ENCODE peak calls at places on chromosomes 11 and 22, in four cellular contexts. Q is CD4-positive, CD25-positive, alpha-beta regulatory T cell; C is suprapubic skin; N is tibial nerve. H is an unnamed sample.

GRCh38 chr22:50314455-50315288 is 7.2 kb upstream of the PLXNB2 start:
- DNase-seq in Q (peak; percentile 34), N (no peak), C (peak; percentile 74), H (peak; percentile 89)

GRCh38 chr22:18927020-18927419 is 9.1 kb downstream of the PRODH start:
- DNase-seq in N (no peak), Q (no peak), C (no peak), H (no peak)

GRCh38 chr11:106152013-106152412 is 74.6 kb downstream of the AASDHPPT start:
- DNase-seq in N (no peak), C (no peak), Q (no peak), H (no peak)

GRCh38 chr11:64999478-64999877 is 2.7 kb upstream of the BATF2 start:
- DNase-seq in C (no peak), N (no peak), Q (no peak), H (peak; percentile 64)

GRCh38 chr11:2766166-2766565 is 66.4 kb upstream of the KCNQ1OT1 start:
- DNase-seq in Q (no peak), C (peak; percentile 38), N (no peak), H (no peak)

GRCh38 chr11:132586801-132587200 is 945.5 kb downstream of the OPCML start:
- DNase-seq in C (no peak), N (no peak), Q (no peak), H (no peak)

GRCh38 chr22:30406400-30406799 is 9.6 kb downstream of the SEC14L2 start:
- DNase-seq in N (no peak), C (no peak), Q (no peak), H (no peak)

GRCh38 chr11:19995131-19995530 is 165.1 kb downstream of the DBX1 start:
- DNase-seq in Q (no peak), N (no peak), C (no peak), H (no peak)

GRCh38 chr11:77557553-77557952 is 32.2 kb upstream of the AQP11 start:
- DNase-seq in N (no peak), C (no peak), Q (no peak), H (no peak)

GRCh38 chr22:25183959-25184619 is 15.6 kb upstream of the CRYBB3 start:
- DNase-seq in Q (no peak), C (no peak), N (no peak), H (no peak)

GRCh38 chr11:58060939-58061672 is 30.4 kb downstream of the OR6Q1 start:
- DNase-seq in C (no peak), Q (no peak), N (no peak), H (no peak)

GRCh38 chr22:38513063-38513462 is 7.0 kb upstream of the DDX17 start:
- DNase-seq in C (no peak), N (no peak), Q (no peak), H (peak; percentile 28)

GRCh38 chr11:35262735-35263134 is 123.8 kb downstream of the CD44 start:
- DNase-seq in Q (no peak), N (no peak), C (no peak), H (no peak)

GRCh38 chr22:36386351-36386899 is 1.3 kb downstream of the MYH9 start:
- DNase-seq in C (no peak), N (no peak), Q (peak; percentile 39), H (peak; percentile 69)

GRCh38 chr11:89442801-89443200 is 48.4 kb downstream of the NOX4 start:
- DNase-seq in N (no peak), Q (no peak), C (no peak), H (no peak)

GRCh38 chr11:2375964-2376551 is 1.1 kb upstream of the CD81 start:
- DNase-seq in C (peak; percentile 64), Q (no peak), N (no peak), H (no peak)

GRCh38 chr11:46278387-46279173 is 1.1 kb downstream of the CREB3L1 start:
- DNase-seq in C (no peak), Q (no peak), N (no peak), H (peak; percentile 79)

GRCh38 chr11:45850446-45850845 is 3.2 kb downstream of the CRY2 start:
- DNase-seq in N (no peak), Q (no peak), C (no peak), H (no peak)

DNA sequence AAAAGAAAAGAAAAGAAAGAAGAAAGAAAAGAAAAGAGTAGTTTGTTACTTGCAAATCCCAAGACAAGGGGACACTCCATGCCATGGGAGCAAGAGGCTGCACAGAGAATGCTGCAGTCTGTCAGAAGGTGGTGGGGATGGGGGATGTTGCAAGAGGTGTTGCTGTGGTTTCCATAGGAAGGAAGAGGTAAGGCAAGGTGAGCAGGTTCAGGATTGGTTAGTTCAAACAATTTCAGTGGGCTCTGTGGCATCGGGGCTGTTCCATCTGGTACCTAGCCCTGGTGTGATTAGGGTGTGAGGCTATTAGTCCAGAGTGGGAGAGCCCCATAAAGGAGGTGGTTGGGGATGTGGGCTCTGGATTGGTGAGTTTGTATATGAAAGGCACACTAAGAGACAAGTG is 172.7 kb downstream of the BCR start:
- DNase-seq in C (no peak), Q (no peak), N (no peak), H (no peak)
- H3K4me1 ChIP-seq in C (no peaks in the 10 kb centered on the region), Q (no peaks in the 10 kb centered on the region), N (no peaks in the 10 kb centered on the region), H (no peaks in the 10 kb centered on the region)

DNA sequence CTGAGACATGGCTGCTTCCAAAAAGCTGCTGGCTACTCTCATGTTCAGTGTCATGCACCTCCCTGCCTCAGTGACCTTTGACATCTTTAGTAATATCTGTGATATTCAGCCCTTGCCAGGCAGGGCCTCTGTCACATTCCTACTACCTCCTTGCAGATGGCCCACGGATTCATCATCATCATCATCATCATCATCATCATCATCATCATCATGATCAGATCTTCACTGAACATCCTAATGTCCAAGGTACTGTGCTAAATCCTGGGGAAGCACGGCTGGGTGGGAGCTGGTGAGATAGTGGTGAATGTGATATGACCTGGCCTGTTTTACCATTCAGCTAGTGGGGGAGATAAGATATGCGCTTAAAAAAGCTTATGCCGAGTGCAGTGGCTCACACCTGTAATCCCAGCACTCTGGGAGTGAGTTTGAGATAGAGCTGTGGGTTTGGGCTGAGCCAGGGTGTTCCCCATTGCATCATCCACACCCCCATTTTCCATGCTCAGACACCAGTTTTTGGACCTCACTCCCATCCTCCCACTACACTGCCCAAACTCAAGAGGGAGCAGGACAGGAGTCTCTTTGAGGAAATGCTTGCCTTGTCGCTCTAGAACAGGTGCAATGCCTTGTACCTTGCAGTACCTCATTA is 17.1 kb upstream of the TMPRSS13 start:
- DNase-seq in Q (no peak), N (no peak), C (no peak), H (no peak)
- H3K4me1 ChIP-seq in Q (peaks cover 59% of the 10 kb centered on the region), N (no peaks in the 10 kb centered on the region), C (peaks cover 7% of the 10 kb centered on the region), H (no peaks in the 10 kb centered on the region)

GRCh38 chr11:118606157-118606843 is 1.1 kb upstream of the PHLDB1 start:
- DNase-seq in Q (no peak), C (peak; percentile 57), N (no peak), H (no peak)
- H3K4me1 ChIP-seq in Q (peaks cover 39% of the 10 kb centered on the region), C (peaks cover 79% of the 10 kb centered on the region), N (no peaks in the 10 kb centered on the region), H (peaks cover 40% of the 10 kb centered on the region)

GRCh38 chr22:42950281-42950680 is 64.7 kb downstream of the PACSIN2 start:
- DNase-seq in N (no peak), C (peak; percentile 35), Q (no peak), H (no peak)

GRCh38 chr22:42947211-42947990 is 67.5 kb downstream of the PACSIN2 start:
- DNase-seq in Q (no peak), N (no peak), C (peak; percentile 70), H (no peak)

GRCh38 chr22:42951093-42951710 is 63.7 kb downstream of the PACSIN2 start:
- DNase-seq in C (peak; percentile 53), Q (no peak), N (no peak), H (no peak)

GRCh38 chr22:42948205-42948804 is 66.6 kb downstream of the PACSIN2 start:
- DNase-seq in Q (no peak), N (no peak), C (no peak), H (no peak)

DNA sequence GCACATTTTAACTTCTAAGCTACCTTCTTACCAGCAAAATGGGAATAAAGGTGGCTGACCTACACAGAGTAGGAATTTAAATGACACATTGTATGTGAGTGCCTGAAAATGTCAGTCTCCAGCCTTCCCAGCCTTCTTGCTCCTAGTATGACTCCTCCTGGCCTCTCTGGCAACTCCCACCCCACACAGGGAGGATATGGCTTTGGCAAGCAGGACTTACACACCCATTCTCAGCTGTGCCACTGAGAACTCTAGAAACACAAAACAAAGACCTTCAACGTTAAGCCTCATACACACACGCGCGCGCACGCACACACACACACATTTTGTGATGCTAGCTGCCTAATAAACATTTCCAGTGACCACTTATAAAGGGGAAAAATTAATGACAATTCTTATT is 65.8 kb downstream of the PACSIN2 start:
- DNase-seq in C (peak; percentile 82), Q (no peak), N (no peak), H (no peak)
- H3K4me1 ChIP-seq in C (peaks cover 58% of the 10 kb centered on the region), Q (peaks cover 20% of the 10 kb centered on the region), N (no peaks in the 10 kb centered on the region), H (peaks cover 65% of the 10 kb centered on the region)

GRCh38 chr11:108394744-108395284 is 72.5 kb downstream of the C11orf65 start:
- DNase-seq in Q (no peak), C (no peak), N (no peak), H (no peak)
- H3K4me1 ChIP-seq in Q (no peaks in the 10 kb centered on the region), C (no peaks in the 10 kb centered on the region), N (no peaks in the 10 kb centered on the region), H (no peaks in the 10 kb centered on the region)

GRCh38 chr22:46068908-46069481 is 81.3 kb upstream of the PPARA start:
- DNase-seq in N (no peak), C (peak; percentile 66), Q (no peak), H (peak; percentile 36)
- H3K4me1 ChIP-seq in N (no peaks in the 10 kb centered on the region), C (peaks cover 48% of the 10 kb centered on the region), Q (peaks cover 24% of the 10 kb centered on the region), H (peaks cover 55% of the 10 kb centered on the region)

GRCh38 chr11:12198261-12198925 is 88.0 kb downstream of the MICAL2 start:
- DNase-seq in N (no peak), C (no peak), Q (no peak), H (no peak)
- H3K4me1 ChIP-seq in N (no peaks in the 10 kb centered on the region), C (peaks cover 18% of the 10 kb centered on the region), Q (peaks cover 63% of the 10 kb centered on the region), H (peaks cover 9% of the 10 kb centered on the region)

GRCh38 chr22:17729561-17729960 is 44.7 kb downstream of the BID start:
- DNase-seq in N (no peak), Q (no peak), C (no peak), H (no peak)

GRCh38 chr22:17728786-17729185 is 45.5 kb downstream of the BID start:
- DNase-seq in N (no peak), Q (no peak), C (no peak), H (no peak)

GRCh38 chr22:17733484-17733883 is 40.8 kb downstream of the BID start:
- DNase-seq in C (no peak), N (no peak), Q (no peak), H (no peak)

GRCh38 chr22:17734197-17734596 is 40.1 kb downstream of the BID start:
- DNase-seq in C (no peak), N (no peak), Q (no peak), H (no peak)

DNA sequence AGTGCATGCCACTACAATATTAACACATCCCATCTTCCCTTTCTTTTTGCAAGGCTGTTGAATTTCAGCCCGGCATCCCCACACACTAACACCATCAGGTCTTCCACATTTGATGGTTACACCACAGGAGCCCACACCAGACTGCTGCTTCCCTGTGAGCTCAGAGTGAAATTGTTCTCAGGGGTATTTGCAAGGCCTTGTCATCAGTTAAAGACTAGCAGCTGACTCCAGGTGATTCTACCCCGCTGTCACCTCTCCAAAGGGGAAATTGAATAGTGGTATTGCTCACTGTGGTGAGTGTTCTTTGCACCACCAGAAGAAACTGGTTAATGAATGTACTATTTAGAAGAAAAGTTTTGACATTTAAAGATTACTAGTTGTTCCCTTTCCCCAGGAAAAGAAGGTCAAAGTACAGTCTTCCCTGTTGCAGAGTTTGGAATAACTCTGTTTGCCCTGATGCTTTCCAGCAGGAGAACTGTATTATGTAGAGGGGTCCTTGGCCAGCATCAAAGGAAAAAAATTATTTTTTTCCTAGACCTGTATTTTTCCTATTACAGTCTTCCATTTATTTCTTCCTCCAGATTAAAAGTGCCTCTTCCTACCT is 41.9 kb downstream of the BID start:
- DNase-seq in Q (no peak), C (no peak), N (no peak), H (no peak)
- H3K4me1 ChIP-seq in Q (peaks cover 5% of the 10 kb centered on the region), C (no peaks in the 10 kb centered on the region), N (no peaks in the 10 kb centered on the region), H (no peaks in the 10 kb centered on the region)

H was measured in transverse colon.